ENCODE peak calls at places on chromosome 13, in six cellular contexts. R is fibroblast of lung, S is tibial nerve, Y is spleen, K is astrocyte, E is cardiac muscle cell. C is an unnamed sample.
A peak's percentile ranks its signal among the peaks of the same experiment; 100 is the strongest.

GRCh38 chr13:113561417-113562084 is 23.0 kb upstream of the TFDP1 start:
- DNase-seq in R (no peak), S (no peak), Y (peak; percentile 47), K (no peak), E (no peak), C (no peak)

GRCh38 chr13:99104396-99104795 is 96.3 kb upstream of the UBAC2 start:
- DNase-seq in R (no peak), S (no peak), Y (no peak), K (no peak), E (no peak), C (no peak)

GRCh38 chr13:40340368-40341085 is 325.9 kb downstream of the FOXO1 start:
- DNase-seq in R (no peak), S (no peak), Y (no peak), K (peak; percentile 28), E (no peak), C (no peak)

GRCh38 chr13:26202365-26202972 is 19.6 kb downstream of the RNF6 start:
- DNase-seq in R (no peak), S (no peak), Y (no peak), K (peak; percentile 64), E (no peak), C (no peak)

GRCh38 chr13:74110053-74110452 is 24.2 kb downstream of the KLF12 start:
- DNase-seq in R (no peak), S (no peak), Y (no peak), K (no peak), E (no peak), C (no peak)

GRCh38 chr13:28655566-28655965 is 3.4 kb upstream of the POMP start:
- DNase-seq in R (peak; percentile 56), S (no peak), Y (no peak), K (peak; percentile 63), E (no peak), C (no peak)

GRCh38 chr13:30224732-30225131 is 82.6 kb downstream of the KATNAL1 start:
- DNase-seq in R (no peak), S (no peak), Y (no peak), K (peak; percentile 34), E (no peak), C (no peak)

GRCh38 chr13:90070362-90070761 is 1277.1 kb upstream of the MIR17HG start:
- DNase-seq in R (peak; percentile 23), S (no peak), Y (no peak), K (no peak), E (no peak), C (no peak)

GRCh38 chr13:78608705-78609463 is 5.5 kb upstream of the POU4F1 start:
- DNase-seq in R (peak; percentile 4), S (no peak), Y (peak; percentile 77), K (no peak), E (no peak), C (no peak)

GRCh38 chr13:93004919-93005318 is 221.7 kb upstream of the GPC6 start:
- DNase-seq in R (no peak), S (no peak), Y (no peak), K (no peak), E (no peak), C (no peak)

GRCh38 chr13:89982406-89983085 is 1364.9 kb upstream of the MIR17HG start:
- DNase-seq in R (peak; percentile 48), S (no peak), Y (no peak), K (peak; percentile 46), E (no peak), C (no peak)

GRCh38 chr13:21546372-21546771 is 57.6 kb downstream of the MICU2 start:
- DNase-seq in R (peak; percentile 15), S (no peak), Y (no peak), K (no peak), E (no peak), C (no peak)

GRCh38 chr13:37700887-37701286 is 102.3 kb upstream of the POSTN start:
- DNase-seq in R (peak; percentile 26), S (peak; percentile 26), Y (no peak), K (no peak), E (no peak), C (no peak)

GRCh38 chr13:20514866-20515265 is 10.8 kb downstream of the CRYL1 start:
- DNase-seq in R (no peak), S (no peak), Y (no peak), K (no peak), E (no peak), C (no peak)

GRCh38 chr13:29935309-29935981 is 85.0 kb upstream of the UBL3 start:
- DNase-seq in R (no peak), S (no peak), Y (peak; percentile 89), K (no peak), E (no peak), C (peak; percentile 63)

GRCh38 chr13:94656766-94657165 is 55.1 kb downstream of the GPR180 start:
- DNase-seq in R (peak; percentile 96), S (no peak), Y (no peak), K (peak; percentile 95), E (no peak), C (no peak)

GRCh38 chr13:50910483-50910805 is 853 bp downstream of the RNASEH2B start:
- DNase-seq in R (peak; percentile 54), S (peak; percentile 16), Y (no peak), K (peak; percentile 48), E (peak; percentile 42), C (no peak)
- H3K27ac ChIP-seq in R (peak overlapping the region; percentile 89), S (peak overlapping the region; percentile 93), Y (peak overlapping the region; percentile 97), K (peak overlapping the region; percentile 80), E (peak overlapping the region; percentile 47), C (no peak overlapping the region)

DNA sequence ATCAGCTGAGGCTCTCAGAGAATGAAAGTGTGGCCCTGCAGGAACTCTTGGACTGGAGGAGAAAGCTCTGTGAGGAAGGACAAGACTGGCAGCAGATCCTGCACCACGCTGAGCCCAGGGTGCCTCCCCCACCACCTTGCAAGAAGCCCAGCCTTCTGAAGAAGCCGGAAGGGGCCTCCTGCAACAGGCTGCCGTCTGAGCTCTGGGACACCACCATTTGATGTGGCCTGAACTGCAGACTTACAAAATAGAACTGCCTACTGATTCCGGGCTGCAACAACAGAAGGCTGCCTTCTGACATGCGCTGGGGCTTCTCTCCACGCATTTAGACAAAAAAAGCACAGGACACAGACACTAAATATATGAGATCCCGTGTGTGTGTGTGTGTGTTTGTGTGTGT is 577.2 kb downstream of the MYO16 start:
- DNase-seq in R (no peak), S (no peak), Y (no peak), K (no peak), E (no peak), C (no peak)
- H3K27ac ChIP-seq in R (no peak overlapping the region), S (no peak overlapping the region), Y (no peak overlapping the region), K (no peak overlapping the region), E (no peak overlapping the region), C (no peak overlapping the region)

DNA sequence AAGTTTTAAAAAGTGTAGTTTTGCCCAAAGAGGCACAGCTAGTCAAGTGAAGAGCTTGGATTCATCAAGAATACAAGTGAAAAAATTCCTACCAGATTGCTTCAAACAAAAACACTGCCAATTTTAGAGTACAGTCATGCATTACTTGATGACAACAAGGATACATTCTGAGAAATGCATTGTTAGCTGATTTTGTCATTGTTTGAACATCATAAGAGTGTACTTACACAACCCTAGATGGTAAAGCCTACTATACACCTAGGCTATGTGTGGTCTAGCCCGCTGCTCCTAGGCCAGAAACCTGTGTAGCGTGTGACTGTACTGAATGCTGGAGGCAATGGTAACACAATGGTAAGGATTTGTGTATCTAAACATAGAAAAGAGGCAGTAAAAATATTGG is 41.1 kb downstream of the TMTC4 start:
- DNase-seq in R (peak; percentile 86), S (no peak), Y (no peak), K (peak; percentile 99), E (no peak), C (no peak)
- H3K27ac ChIP-seq in R (peak overlapping the region; percentile 41), S (no peak overlapping the region), Y (no peak overlapping the region), K (peak overlapping the region; percentile 62), E (no peak overlapping the region), C (no peak overlapping the region)

GRCh38 chr13:108958013-108958376 is 328.6 kb downstream of the MYO16 start:
- DNase-seq in R (no peak), S (no peak), Y (no peak), K (no peak), E (no peak), C (no peak)
- H3K27ac ChIP-seq in R (peak overlapping the region; percentile 34), S (no peak overlapping the region), Y (no peak overlapping the region), K (peak overlapping the region; percentile 59), E (no peak overlapping the region), C (no peak overlapping the region)

GRCh38 chr13:46603165-46603603 is 50.2 kb downstream of the LRCH1 start:
- DNase-seq in R (no peak), S (no peak), Y (no peak), K (no peak), E (no peak), C (no peak)
- H3K27ac ChIP-seq in R (no peak overlapping the region), S (no peak overlapping the region), Y (no peak overlapping the region), K (no peak overlapping the region), E (no peak overlapping the region), C (no peak overlapping the region)

DNA sequence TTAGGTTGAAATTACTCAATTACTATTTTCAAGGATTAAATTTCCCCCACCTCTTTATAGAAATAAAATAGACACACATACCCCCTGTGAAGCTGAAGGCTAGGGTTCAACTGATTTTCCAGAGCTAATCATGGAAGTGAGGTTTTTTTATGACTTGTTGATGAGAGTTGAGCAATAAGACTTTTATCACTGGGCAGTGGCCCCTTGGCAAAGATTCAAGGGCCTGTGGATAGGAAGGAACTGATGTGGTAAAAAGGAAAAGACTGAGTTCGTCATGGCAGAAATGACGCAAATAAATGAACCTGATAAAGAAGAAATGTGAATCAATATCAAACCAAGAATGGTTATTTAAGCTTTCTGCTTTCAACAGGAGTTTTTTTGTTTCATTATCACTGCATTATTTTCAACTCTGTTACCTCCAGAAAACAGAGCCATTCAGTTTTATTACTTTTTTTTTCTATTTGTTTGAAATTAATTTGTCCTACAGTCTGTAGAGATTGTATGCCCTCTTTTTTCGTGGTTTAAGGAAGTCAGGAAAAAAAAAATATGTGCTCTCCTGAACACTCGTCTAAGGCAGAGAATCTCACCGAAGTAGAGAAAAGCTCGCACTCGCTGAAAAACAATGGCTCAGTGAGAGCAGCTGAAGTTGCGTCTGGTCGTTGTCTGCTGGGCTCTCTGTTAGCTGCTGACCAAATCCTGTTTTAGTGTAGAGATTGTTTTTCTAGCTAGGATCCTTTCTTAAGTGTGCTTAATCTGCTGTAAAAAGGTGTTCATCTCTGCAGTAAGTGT is 38.9 kb downstream of the STOML3 start:
- DNase-seq in R (no peak), S (peak; percentile 13), Y (no peak), K (no peak), E (no peak), C (no peak)
- H3K27ac ChIP-seq in R (no peak overlapping the region), S (no peak overlapping the region), Y (no peak overlapping the region), K (no peak overlapping the region), E (no peak overlapping the region), C (no peak overlapping the region)

C was measured in aorta.